ENCODE peak calls at places on chromosomes 6 and 20, in ten cellular contexts. One of them, this sample, is unnamed.

GRCh38 chr20:50838322-50838625 is 43.4 kb downstream of the BCAS4 start:
- DNase-seq in substantia nigra: no peak
- DNase-seq in astrocyte of the cerebellum: no peak
- DNase-seq in stimulated activated CD4-positive, alpha-beta T cell treated with anti-CD3 and anti-CD28 coated beads, Interleukin-4, amount 100 ng/mL, for 24 hours: no peak
- DNase-seq in T-helper 2 cell: no peak
- DNase-seq in IMR-90: no peak
- DNase-seq in T1000: no peak
- DNase-seq in A549: no peak
- DNase-seq in uterus: no peak
- DNase-seq in nucleus accumbens: no peak
- DNase-seq in this sample: no peak

GRCh38 chr6:163790296-163790840 is 375.9 kb downstream of the QKI start:
- DNase-seq in uterus: no peak
- DNase-seq in astrocyte of the cerebellum: peak; percentile 13
- DNase-seq in T-helper 2 cell: no peak
- DNase-seq in nucleus accumbens: no peak
- DNase-seq in A549: no peak
- DNase-seq in IMR-90: peak; percentile 13
- DNase-seq in T1000: no peak
- DNase-seq in substantia nigra: no peak
- DNase-seq in stimulated activated CD4-positive, alpha-beta T cell treated with anti-CD3 and anti-CD28 coated beads, Interleukin-4, amount 100 ng/mL, for 24 hours: no peak
- DNase-seq in this sample: peak; percentile 11

GRCh38 chr20:36262440-36262839 is 26.2 kb downstream of the AAR2 start:
- DNase-seq in nucleus accumbens: no peak
- DNase-seq in uterus: no peak
- DNase-seq in IMR-90: no peak
- DNase-seq in stimulated activated CD4-positive, alpha-beta T cell treated with anti-CD3 and anti-CD28 coated beads, Interleukin-4, amount 100 ng/mL, for 24 hours: no peak
- DNase-seq in substantia nigra: no peak
- DNase-seq in astrocyte of the cerebellum: no peak
- DNase-seq in T1000: no peak
- DNase-seq in T-helper 2 cell: no peak
- DNase-seq in A549: no peak
- DNase-seq in this sample: no peak

GRCh38 chr6:4775591-4776492 is at the start of gene CDYL:
- DNase-seq in substantia nigra: peak; percentile 26
- DNase-seq in T1000: peak; percentile 78
- DNase-seq in nucleus accumbens: peak; percentile 82
- DNase-seq in astrocyte of the cerebellum: peak; percentile 57
- DNase-seq in IMR-90: peak; percentile 85
- DNase-seq in T-helper 2 cell: peak; percentile 83
- DNase-seq in A549: peak; percentile 87
- DNase-seq in uterus: peak; percentile 89
- DNase-seq in stimulated activated CD4-positive, alpha-beta T cell treated with anti-CD3 and anti-CD28 coated beads, Interleukin-4, amount 100 ng/mL, for 24 hours: peak; percentile 88
- DNase-seq in this sample: peak; percentile 92

GRCh38 chr20:13656721-13657368 is 18.1 kb upstream of the TASP1 start:
- DNase-seq in T1000: no peak
- DNase-seq in T-helper 2 cell: no peak
- DNase-seq in IMR-90: no peak
- DNase-seq in stimulated activated CD4-positive, alpha-beta T cell treated with anti-CD3 and anti-CD28 coated beads, Interleukin-4, amount 100 ng/mL, for 24 hours: no peak
- DNase-seq in astrocyte of the cerebellum: no peak
- DNase-seq in nucleus accumbens: no peak
- DNase-seq in uterus: no peak
- DNase-seq in A549: no peak
- DNase-seq in substantia nigra: no peak
- DNase-seq in this sample: no peak

GRCh38 chr6:134074151-134074712 is 21.8 kb upstream of the SLC2A12 start:
- DNase-seq in IMR-90: no peak
- DNase-seq in stimulated activated CD4-positive, alpha-beta T cell treated with anti-CD3 and anti-CD28 coated beads, Interleukin-4, amount 100 ng/mL, for 24 hours: no peak
- DNase-seq in T1000: no peak
- DNase-seq in T-helper 2 cell: no peak
- DNase-seq in uterus: no peak
- DNase-seq in A549: no peak
- DNase-seq in nucleus accumbens: peak; percentile 83
- DNase-seq in astrocyte of the cerebellum: no peak
- DNase-seq in substantia nigra: peak; percentile 47
- DNase-seq in this sample: no peak

GRCh38 chr20:64155258-64156135 is 8.8 kb upstream of the MYT1 start:
- DNase-seq in A549: no peak
- DNase-seq in T1000: no peak
- DNase-seq in T-helper 2 cell: no peak
- DNase-seq in nucleus accumbens: no peak
- DNase-seq in astrocyte of the cerebellum: no peak
- DNase-seq in stimulated activated CD4-positive, alpha-beta T cell treated with anti-CD3 and anti-CD28 coated beads, Interleukin-4, amount 100 ng/mL, for 24 hours: no peak
- DNase-seq in substantia nigra: no peak
- DNase-seq in uterus: no peak
- DNase-seq in IMR-90: no peak
- DNase-seq in this sample: no peak

GRCh38 chr20:44398303-44398702 is 42.8 kb downstream of the HNF4A start:
- DNase-seq in astrocyte of the cerebellum: peak; percentile 8
- DNase-seq in T-helper 2 cell: no peak
- DNase-seq in T1000: peak; percentile 42
- DNase-seq in IMR-90: peak; percentile 64
- DNase-seq in substantia nigra: no peak
- DNase-seq in nucleus accumbens: no peak
- DNase-seq in uterus: no peak
- DNase-seq in stimulated activated CD4-positive, alpha-beta T cell treated with anti-CD3 and anti-CD28 coated beads, Interleukin-4, amount 100 ng/mL, for 24 hours: no peak
- DNase-seq in A549: peak; percentile 88
- DNase-seq in this sample: peak; percentile 96

GRCh38 chr20:8254911-8255582 is 123.0 kb downstream of the PLCB1 start:
- DNase-seq in substantia nigra: no peak
- DNase-seq in stimulated activated CD4-positive, alpha-beta T cell treated with anti-CD3 and anti-CD28 coated beads, Interleukin-4, amount 100 ng/mL, for 24 hours: no peak
- DNase-seq in T-helper 2 cell: no peak
- DNase-seq in IMR-90: peak; percentile 82
- DNase-seq in A549: no peak
- DNase-seq in nucleus accumbens: no peak
- DNase-seq in astrocyte of the cerebellum: no peak
- DNase-seq in uterus: no peak
- DNase-seq in T1000: no peak
- DNase-seq in this sample: peak; percentile 53

GRCh38 chr6:25056130-25056529 is 120.4 kb upstream of the RIPOR2 start:
- DNase-seq in substantia nigra: no peak
- DNase-seq in astrocyte of the cerebellum: no peak
- DNase-seq in T-helper 2 cell: peak; percentile 58
- DNase-seq in uterus: no peak
- DNase-seq in IMR-90: no peak
- DNase-seq in stimulated activated CD4-positive, alpha-beta T cell treated with anti-CD3 and anti-CD28 coated beads, Interleukin-4, amount 100 ng/mL, for 24 hours: peak; percentile 47
- DNase-seq in nucleus accumbens: no peak
- DNase-seq in A549: no peak
- DNase-seq in T1000: no peak
- DNase-seq in this sample: no peak

GRCh38 chr6:108001696-108002231 is 43.8 kb upstream of the SEC63 start:
- DNase-seq in uterus: no peak
- DNase-seq in substantia nigra: no peak
- DNase-seq in A549: peak; percentile 9
- DNase-seq in nucleus accumbens: no peak
- DNase-seq in T-helper 2 cell: no peak
- DNase-seq in IMR-90: no peak
- DNase-seq in T1000: no peak
- DNase-seq in stimulated activated CD4-positive, alpha-beta T cell treated with anti-CD3 and anti-CD28 coated beads, Interleukin-4, amount 100 ng/mL, for 24 hours: no peak
- DNase-seq in astrocyte of the cerebellum: no peak
- DNase-seq in this sample: no peak

GRCh38 chr6:131080084-131080483 is 17.0 kb upstream of the EPB41L2 start:
- DNase-seq in A549: no peak
- DNase-seq in astrocyte of the cerebellum: no peak
- DNase-seq in T-helper 2 cell: no peak
- DNase-seq in uterus: no peak
- DNase-seq in substantia nigra: no peak
- DNase-seq in IMR-90: no peak
- DNase-seq in stimulated activated CD4-positive, alpha-beta T cell treated with anti-CD3 and anti-CD28 coated beads, Interleukin-4, amount 100 ng/mL, for 24 hours: no peak
- DNase-seq in nucleus accumbens: no peak
- DNase-seq in T1000: no peak
- DNase-seq in this sample: no peak

GRCh38 chr20:46427384-46427783 is 21.0 kb upstream of the ELMO2 start:
- DNase-seq in A549: no peak
- DNase-seq in stimulated activated CD4-positive, alpha-beta T cell treated with anti-CD3 and anti-CD28 coated beads, Interleukin-4, amount 100 ng/mL, for 24 hours: no peak
- DNase-seq in nucleus accumbens: no peak
- DNase-seq in T1000: no peak
- DNase-seq in substantia nigra: no peak
- DNase-seq in T-helper 2 cell: no peak
- DNase-seq in IMR-90: no peak
- DNase-seq in astrocyte of the cerebellum: no peak
- DNase-seq in uterus: no peak
- DNase-seq in this sample: no peak

GRCh38 chr20:63706852-63707557 is 771 bp downstream of the ARFRP1 start:
- DNase-seq in T-helper 2 cell: peak; percentile 55
- DNase-seq in T1000: no peak
- DNase-seq in A549: peak; percentile 74
- DNase-seq in stimulated activated CD4-positive, alpha-beta T cell treated with anti-CD3 and anti-CD28 coated beads, Interleukin-4, amount 100 ng/mL, for 24 hours: peak; percentile 70
- DNase-seq in IMR-90: peak; percentile 35
- DNase-seq in astrocyte of the cerebellum: no peak
- DNase-seq in substantia nigra: no peak
- DNase-seq in uterus: peak; percentile 44
- DNase-seq in nucleus accumbens: peak; percentile 55
- DNase-seq in this sample: peak; percentile 77

GRCh38 chr20:57004416-57004815 is 262.0 kb downstream of the BMP7 start:
- DNase-seq in nucleus accumbens: no peak
- DNase-seq in astrocyte of the cerebellum: no peak
- DNase-seq in T1000: no peak
- DNase-seq in substantia nigra: no peak
- DNase-seq in IMR-90: no peak
- DNase-seq in uterus: no peak
- DNase-seq in stimulated activated CD4-positive, alpha-beta T cell treated with anti-CD3 and anti-CD28 coated beads, Interleukin-4, amount 100 ng/mL, for 24 hours: no peak
- DNase-seq in A549: no peak
- DNase-seq in T-helper 2 cell: no peak
- DNase-seq in this sample: no peak

GRCh38 chr20:41452226-41452625 is 85.6 kb upstream of the EMILIN3 start:
- DNase-seq in T-helper 2 cell: no peak
- DNase-seq in nucleus accumbens: no peak
- DNase-seq in uterus: no peak
- DNase-seq in A549: no peak
- DNase-seq in astrocyte of the cerebellum: no peak
- DNase-seq in IMR-90: no peak
- DNase-seq in substantia nigra: no peak
- DNase-seq in stimulated activated CD4-positive, alpha-beta T cell treated with anti-CD3 and anti-CD28 coated beads, Interleukin-4, amount 100 ng/mL, for 24 hours: no peak
- DNase-seq in T1000: no peak
- DNase-seq in this sample: no peak

GRCh38 chr20:49983123-49983847 is 505 bp downstream of the SNAI1 start:
- DNase-seq in T1000: no peak
- DNase-seq in substantia nigra: no peak
- DNase-seq in A549: no peak
- DNase-seq in nucleus accumbens: no peak
- DNase-seq in astrocyte of the cerebellum: no peak
- DNase-seq in uterus: no peak
- DNase-seq in stimulated activated CD4-positive, alpha-beta T cell treated with anti-CD3 and anti-CD28 coated beads, Interleukin-4, amount 100 ng/mL, for 24 hours: no peak
- DNase-seq in IMR-90: no peak
- DNase-seq in T-helper 2 cell: no peak
- DNase-seq in this sample: no peak

GRCh38 chr20:37325206-37325605 is 20.7 kb upstream of the SRC start:
- DNase-seq in T-helper 2 cell: no peak
- DNase-seq in A549: no peak
- DNase-seq in stimulated activated CD4-positive, alpha-beta T cell treated with anti-CD3 and anti-CD28 coated beads, Interleukin-4, amount 100 ng/mL, for 24 hours: no peak
- DNase-seq in nucleus accumbens: no peak
- DNase-seq in substantia nigra: no peak
- DNase-seq in astrocyte of the cerebellum: no peak
- DNase-seq in T1000: no peak
- DNase-seq in uterus: no peak
- DNase-seq in IMR-90: no peak
- DNase-seq in this sample: no peak

GRCh38 chr20:50772418-50773185 is 22.3 kb upstream of the BCAS4 start:
- DNase-seq in astrocyte of the cerebellum: no peak
- DNase-seq in substantia nigra: no peak
- DNase-seq in T1000: no peak
- DNase-seq in T-helper 2 cell: no peak
- DNase-seq in nucleus accumbens: no peak
- DNase-seq in stimulated activated CD4-positive, alpha-beta T cell treated with anti-CD3 and anti-CD28 coated beads, Interleukin-4, amount 100 ng/mL, for 24 hours: no peak
- DNase-seq in uterus: peak; percentile 6
- DNase-seq in A549: no peak
- DNase-seq in IMR-90: no peak
- DNase-seq in this sample: no peak

GRCh38 chr6:35686873-35687557 is 1.7 kb downstream of the FKBP5 start:
- DNase-seq in IMR-90: no peak
- DNase-seq in stimulated activated CD4-positive, alpha-beta T cell treated with anti-CD3 and anti-CD28 coated beads, Interleukin-4, amount 100 ng/mL, for 24 hours: no peak
- DNase-seq in astrocyte of the cerebellum: no peak
- DNase-seq in T-helper 2 cell: no peak
- DNase-seq in substantia nigra: no peak
- DNase-seq in A549: no peak
- DNase-seq in uterus: no peak
- DNase-seq in T1000: no peak
- DNase-seq in nucleus accumbens: no peak
- DNase-seq in this sample: no peak

GRCh38 chr20:57616143-57616951 is 3.9 kb downstream of the ZBP1 start:
- DNase-seq in T-helper 2 cell: no peak
- DNase-seq in T1000: no peak
- DNase-seq in astrocyte of the cerebellum: no peak
- DNase-seq in uterus: no peak
- DNase-seq in A549: no peak
- DNase-seq in IMR-90: no peak
- DNase-seq in substantia nigra: no peak
- DNase-seq in nucleus accumbens: no peak
- DNase-seq in stimulated activated CD4-positive, alpha-beta T cell treated with anti-CD3 and anti-CD28 coated beads, Interleukin-4, amount 100 ng/mL, for 24 hours: no peak
- DNase-seq in this sample: no peak

GRCh38 chr6:20876016-20876415 is 341.8 kb downstream of the CDKAL1 start:
- DNase-seq in astrocyte of the cerebellum: peak; percentile 68
- DNase-seq in IMR-90: peak; percentile 77
- DNase-seq in T1000: no peak
- DNase-seq in A549: peak; percentile 0
- DNase-seq in stimulated activated CD4-positive, alpha-beta T cell treated with anti-CD3 and anti-CD28 coated beads, Interleukin-4, amount 100 ng/mL, for 24 hours: no peak
- DNase-seq in T-helper 2 cell: no peak
- DNase-seq in nucleus accumbens: no peak
- DNase-seq in uterus: no peak
- DNase-seq in substantia nigra: no peak
- DNase-seq in this sample: no peak

GRCh38 chr6:1604347-1604990 is 5.2 kb upstream of the FOXC1 start:
- DNase-seq in stimulated activated CD4-positive, alpha-beta T cell treated with anti-CD3 and anti-CD28 coated beads, Interleukin-4, amount 100 ng/mL, for 24 hours: peak; percentile 66
- DNase-seq in astrocyte of the cerebellum: no peak
- DNase-seq in uterus: peak; percentile 58
- DNase-seq in nucleus accumbens: peak; percentile 7
- DNase-seq in IMR-90: peak; percentile 36
- DNase-seq in T1000: peak; percentile 24
- DNase-seq in substantia nigra: no peak
- DNase-seq in A549: peak; percentile 52
- DNase-seq in T-helper 2 cell: peak; percentile 49
- DNase-seq in this sample: peak; percentile 53

GRCh38 chr6:18183736-18184135 is 28.5 kb downstream of the KDM1B start:
- DNase-seq in A549: no peak
- DNase-seq in uterus: no peak
- DNase-seq in T-helper 2 cell: no peak
- DNase-seq in nucleus accumbens: no peak
- DNase-seq in stimulated activated CD4-positive, alpha-beta T cell treated with anti-CD3 and anti-CD28 coated beads, Interleukin-4, amount 100 ng/mL, for 24 hours: no peak
- DNase-seq in substantia nigra: no peak
- DNase-seq in IMR-90: peak; percentile 27
- DNase-seq in T1000: no peak
- DNase-seq in astrocyte of the cerebellum: peak; percentile 26
- DNase-seq in this sample: no peak

GRCh38 chr6:45483021-45483420 is 105.3 kb upstream of the SUPT3H start:
- DNase-seq in uterus: peak; percentile 17
- DNase-seq in A549: no peak
- DNase-seq in T-helper 2 cell: no peak
- DNase-seq in T1000: peak; percentile 35
- DNase-seq in stimulated activated CD4-positive, alpha-beta T cell treated with anti-CD3 and anti-CD28 coated beads, Interleukin-4, amount 100 ng/mL, for 24 hours: no peak
- DNase-seq in IMR-90: peak; percentile 98
- DNase-seq in astrocyte of the cerebellum: peak; percentile 57
- DNase-seq in substantia nigra: no peak
- DNase-seq in nucleus accumbens: no peak
- DNase-seq in this sample: peak; percentile 14

GRCh38 chr6:16322666-16323312 is 84.4 kb downstream of the GMPR start:
- DNase-seq in astrocyte of the cerebellum: peak; percentile 59
- DNase-seq in nucleus accumbens: peak; percentile 73
- DNase-seq in T1000: no peak
- DNase-seq in uterus: peak; percentile 65
- DNase-seq in substantia nigra: no peak
- DNase-seq in A549: no peak
- DNase-seq in stimulated activated CD4-positive, alpha-beta T cell treated with anti-CD3 and anti-CD28 coated beads, Interleukin-4, amount 100 ng/mL, for 24 hours: peak; percentile 80
- DNase-seq in T-helper 2 cell: peak; percentile 44
- DNase-seq in IMR-90: peak; percentile 99
- DNase-seq in this sample: peak; percentile 92

GRCh38 chr6:159473844-159474243 is 219.2 kb downstream of the SOD2 start:
- DNase-seq in stimulated activated CD4-positive, alpha-beta T cell treated with anti-CD3 and anti-CD28 coated beads, Interleukin-4, amount 100 ng/mL, for 24 hours: no peak
- DNase-seq in T1000: no peak
- DNase-seq in T-helper 2 cell: no peak
- DNase-seq in A549: no peak
- DNase-seq in nucleus accumbens: no peak
- DNase-seq in uterus: no peak
- DNase-seq in substantia nigra: no peak
- DNase-seq in IMR-90: no peak
- DNase-seq in astrocyte of the cerebellum: peak; percentile 68
- DNase-seq in this sample: no peak

GRCh38 chr6:42727084-42727601 is 4.7 kb upstream of the PRPH2 start:
- DNase-seq in uterus: peak; percentile 49
- DNase-seq in T1000: no peak
- DNase-seq in A549: no peak
- DNase-seq in stimulated activated CD4-positive, alpha-beta T cell treated with anti-CD3 and anti-CD28 coated beads, Interleukin-4, amount 100 ng/mL, for 24 hours: peak; percentile 6
- DNase-seq in astrocyte of the cerebellum: no peak
- DNase-seq in nucleus accumbens: no peak
- DNase-seq in substantia nigra: no peak
- DNase-seq in IMR-90: peak; percentile 21
- DNase-seq in T-helper 2 cell: no peak
- DNase-seq in this sample: no peak